ENCODE peak calls at places on chromosomes 1 and 21, in five cellular contexts. K is GM23338, V is A549, S is HL-60, J is K562. D is an unnamed sample.

GRCh38 chr1:5910666-5911065 is 81.6 kb downstream of the NPHP4 start:
- DNase-seq in J (no peak), S (no peak), K (no peak), V (no peak), D (no peak)

GRCh38 chr1:12184008-12184681 is 17.4 kb downstream of the TNFRSF1B start:
- DNase-seq in S (peak), K (no peak), J (peak), V (no peak), D (no peak)

GRCh38 chr1:229059671-229060079 is 211.2 kb upstream of the RAB4A start:
- DNase-seq in J (no peak), V (no peak), K (no peak), S (no peak), D (no peak)

GRCh38 chr1:63027176-63027575 is 243.2 kb downstream of the ATG4C start:
- DNase-seq in S (no peak), V (no peak), K (no peak), J (no peak), D (no peak)

GRCh38 chr1:147600119-147601111 is 59.1 kb downstream of the BCL9 start:
- DNase-seq in V (peak), J (peak), S (no peak), K (peak), D (no peak)

GRCh38 chr1:33022650-33023200 is 14.0 kb downstream of the AK2 start:
- DNase-seq in K (no peak), S (no peak), J (no peak), V (no peak), D (no peak)

GRCh38 chr1:93042134-93042821 is 36.8 kb upstream of the MTF2 start:
- DNase-seq in S (peak), J (no peak), V (no peak), K (no peak), D (no peak)

GRCh38 chr1:69175078-69175477 is 392.6 kb upstream of the LRRC7 start:
- DNase-seq in V (no peak), S (no peak), J (no peak), K (peak), D (no peak)

GRCh38 chr1:234373064-234373937 is at the start of gene COA6:
- DNase-seq in V (peak), K (peak), S (peak), J (peak), D (peak)

GRCh38 chr1:94986783-94987182 is 59.9 kb upstream of the CNN3 start:
- DNase-seq in K (no peak), V (no peak), J (no peak), S (no peak), D (no peak)

GRCh38 chr1:65527211-65527610 is 106.7 kb downstream of the LEPR start:
- DNase-seq in V (no peak), K (no peak), S (no peak), J (no peak), D (no peak)

GRCh38 chr1:188425687-188426086 is 1596.9 kb downstream of the PLA2G4A start:
- DNase-seq in J (no peak), V (no peak), K (no peak), S (no peak), D (no peak)

GRCh38 chr1:206787956-206788355 is 15.7 kb upstream of the IL10 start:
- DNase-seq in K (no peak), S (no peak), J (no peak), V (no peak), D (no peak)

GRCh38 chr1:182817802-182818201 is 21.3 kb upstream of the DHX9 start:
- DNase-seq in J (no peak), K (no peak), S (no peak), V (no peak), D (no peak)

GRCh38 chr21:46092026-46092764 is 5.7 kb upstream of the COL6A2 start:
- DNase-seq in S (no peak), V (no peak), J (no peak), K (no peak), D (no peak)

GRCh38 chr1:167056529-167057296 is 33.5 kb downstream of the GPA33 start:
- DNase-seq in J (no peak), V (no peak), S (peak), K (peak), D (peak)

GRCh38 chr1:1344672-1345361 is 4.4 kb downstream of the DVL1 start:
- DNase-seq in S (no peak), V (peak), K (no peak), J (peak), D (peak)

GRCh38 chr1:157626099-157626498 is 28.2 kb upstream of the FCRL4 start:
- DNase-seq in S (peak), V (no peak), K (peak), J (peak), D (peak)

GRCh38 chr21:44255519-44255981 is 6.1 kb downstream of the DNMT3L start:
- DNase-seq in J (no peak), S (no peak), V (no peak), K (no peak), D (no peak)
- TF ChIP-seq REST in J (no peak), S (no peak), V (no peak), K (no peak), D (no peak)

GRCh38 chr1:50471967-50472366 is 48.7 kb upstream of the DMRTA2 start:
- DNase-seq in V (no peak), S (no peak), K (peak), J (no peak), D (no peak)
- TF ChIP-seq REST in V (no peak), S (no peak), K (no peak), J (no peak), D (no peak)

GRCh38 chr1:116766616-116767469 is 12.6 kb downstream of the CD2 start:
- DNase-seq in V (no peak), J (no peak), S (no peak), K (no peak), D (no peak)
- TF ChIP-seq REST in V (no peak), J (no peak), S (no peak), K (no peak), D (no peak)

GRCh38 chr1:227372662-227373061 is 54.4 kb upstream of the CDC42BPA start:
- DNase-seq in J (no peak), V (peak), S (no peak), K (no peak), D (no peak)
- TF ChIP-seq REST in J (no peak), V (no peak), S (no peak), K (no peak), D (no peak)

DNA sequence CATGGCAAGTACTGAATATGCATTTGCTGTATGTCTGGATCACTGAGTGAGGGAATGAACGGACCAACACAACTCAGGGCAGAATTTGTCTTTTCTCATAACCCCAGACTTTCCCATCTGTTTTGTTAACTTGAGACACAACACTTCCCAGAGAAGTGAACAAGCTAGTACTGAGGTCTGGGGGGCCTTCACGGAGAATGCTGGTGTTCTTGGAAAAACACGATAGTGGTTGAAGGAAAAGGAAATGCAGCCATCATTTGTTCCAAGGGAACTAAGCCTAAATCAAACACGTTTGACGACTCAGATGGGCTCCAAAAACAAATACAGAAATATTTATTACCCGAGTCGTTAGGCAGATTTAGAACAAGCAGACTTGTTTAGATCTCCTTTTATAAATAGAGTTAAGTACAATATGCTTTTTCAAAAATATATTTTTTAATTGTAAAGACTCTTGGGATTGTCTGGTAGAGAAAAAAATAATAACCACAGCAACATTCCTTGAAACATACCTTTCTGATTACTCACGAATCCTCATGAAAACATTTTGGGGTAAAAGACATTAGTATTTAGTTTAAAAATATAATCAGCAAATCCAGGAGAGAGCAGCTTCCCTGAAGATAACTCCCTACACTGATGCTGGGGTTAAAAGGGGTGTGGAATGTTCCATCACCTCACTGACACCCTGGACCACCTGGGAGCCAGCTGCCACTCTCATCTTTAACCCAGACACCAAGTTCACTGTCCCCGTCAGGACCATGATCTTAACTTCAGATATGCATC is 427.7 kb upstream of the RUNX1 start:
- DNase-seq in S (no peak), K (no peak), J (no peak), V (no peak), D (no peak)
- TF ChIP-seq REST in S (no peak), K (no peak), J (no peak), V (no peak), D (no peak)